ENCODE peak calls at places on chromosome 14, in six cellular contexts. V is IMR-90, F is mesenchymal stem cell, Q is trophoblast cell, D is H9, B is neuronal stem cell. T is an unnamed sample.

GRCh38 chr14:78135450-78135891 is 34.7 kb upstream of the NRXN3 start:
- DNase-seq in B (no peak), F (no peak), Q (no peak), D (no peak), V (no peak), T (no peak)

GRCh38 chr14:103491691-103492090 is 30.9 kb downstream of the CKB start:
- DNase-seq in B (no peak), D (no peak), V (no peak), Q (no peak), F (no peak), T (no peak)

GRCh38 chr14:43539210-43539609 is 967.9 kb downstream of the FSCB start:
- DNase-seq in D (peak; percentile 51), Q (no peak), B (peak; percentile 15), V (peak; percentile 0), F (peak; percentile 64), T (no peak)

GRCh38 chr14:33691907-33692306 is 259.0 kb downstream of the EGLN3 start:
- DNase-seq in F (no peak), B (no peak), V (no peak), Q (peak; percentile 68), D (no peak), T (no peak)

GRCh38 chr14:30214456-30215090 is 286.9 kb upstream of the PRKD1 start:
- DNase-seq in D (no peak), Q (peak; percentile 7), B (peak; percentile 48), V (peak; percentile 85), F (peak; percentile 65), T (no peak)

GRCh38 chr14:69405762-69406161 is 7.3 kb downstream of the SLC39A9 start:
- DNase-seq in F (no peak), Q (no peak), D (no peak), B (no peak), V (no peak), T (no peak)

GRCh38 chr14:32564591-32564990 is 235.5 kb downstream of the AKAP6 start:
- DNase-seq in D (no peak), F (peak; percentile 89), Q (no peak), V (peak; percentile 8), B (no peak), T (no peak)

GRCh38 chr14:32720927-32721326 is 217.8 kb upstream of the NPAS3 start:
- DNase-seq in D (no peak), Q (no peak), F (no peak), V (peak; percentile 6), B (no peak), T (no peak)

GRCh38 chr14:100577321-100577985 is 9.8 kb downstream of the BEGAIN start:
- DNase-seq in B (no peak), V (no peak), Q (no peak), D (no peak), F (no peak), T (no peak)

GRCh38 chr14:56129941-56130340 is 11.7 kb downstream of the PELI2 start:
- DNase-seq in D (no peak), F (no peak), V (no peak), Q (no peak), B (no peak), T (no peak)

GRCh38 chr14:100096656-100097055 is 31.4 kb downstream of the EVL start:
- DNase-seq in Q (no peak), D (no peak), F (no peak), V (peak; percentile 68), B (no peak), T (no peak)

GRCh38 chr14:87483651-87484260 is 509.2 kb downstream of the GALC start:
- DNase-seq in Q (no peak), D (no peak), B (no peak), V (peak; percentile 63), F (peak; percentile 54), T (no peak)

GRCh38 chr14:68630611-68631013 is 162.3 kb downstream of the ZFP36L1 start:
- DNase-seq in F (no peak), D (no peak), B (no peak), V (no peak), Q (peak; percentile 71), T (no peak)

GRCh38 chr14:88346048-88346639 is 23.1 kb upstream of the KCNK10 start:
- DNase-seq in D (no peak), Q (no peak), F (no peak), V (no peak), B (no peak), T (no peak)

GRCh38 chr14:103518416-103519042 is 4.1 kb downstream of the CKB start:
- DNase-seq in Q (no peak), B (no peak), D (peak; percentile 84), V (peak; percentile 29), F (peak; percentile 50), T (no peak)

GRCh38 chr14:44914849-44915248 is 46.9 kb downstream of the KLHL28 start:
- DNase-seq in F (no peak), B (no peak), V (peak; percentile 12), Q (no peak), D (peak; percentile 42), T (no peak)

GRCh38 chr14:81710232-81710845 is 176.7 kb upstream of the SEL1L start:
- DNase-seq in B (peak; percentile 42), D (no peak), Q (no peak), V (peak; percentile 1), F (peak; percentile 3), T (no peak)

GRCh38 chr14:99402283-99402648 is 78.4 kb downstream of the SETD3 start:
- DNase-seq in D (no peak), B (no peak), F (no peak), Q (no peak), V (no peak), T (no peak)

GRCh38 chr14:87615822-87616679 is 376.9 kb downstream of the GALC start:
- DNase-seq in D (peak; percentile 73), Q (peak; percentile 56), B (peak; percentile 64), F (peak; percentile 76), V (peak; percentile 19), T (peak; percentile 36)

GRCh38 chr14:52790011-52790755 is 1.2 kb downstream of the GNPNAT1 start:
- DNase-seq in B (no peak), V (no peak), Q (no peak), F (peak; percentile 33), D (no peak), T (no peak)

GRCh38 chr14:101241147-101241546 is 320.1 kb upstream of the DIO3 start:
- DNase-seq in V (no peak), Q (peak; percentile 22), F (no peak), D (no peak), B (no peak), T (no peak)

GRCh38 chr14:73472182-73473114 is 14.1 kb upstream of the NUMB start:
- DNase-seq in F (peak; percentile 75), V (peak; percentile 82), D (no peak), Q (no peak), B (peak; percentile 33), T (no peak)

GRCh38 chr14:73477618-73478266 is 13.0 kb upstream of the RIOX1 start:
- DNase-seq in F (no peak), V (peak; percentile 76), Q (peak; percentile 23), B (no peak), D (no peak), T (no peak)

GRCh38 chr14:73476451-73476905 is 14.3 kb upstream of the RIOX1 start:
- DNase-seq in D (no peak), B (no peak), Q (no peak), V (no peak), F (no peak), T (no peak)

GRCh38 chr14:73471582-73472181 is 13.3 kb upstream of the NUMB start:
- DNase-seq in B (no peak), V (no peak), F (no peak), D (no peak), Q (no peak), T (no peak)

GRCh38 chr14:73474952-73475351 is 15.8 kb upstream of the RIOX1 start:
- DNase-seq in F (no peak), D (no peak), Q (no peak), B (no peak), V (no peak), T (no peak)
- H4K91ac ChIP-seq in F (no peak overlapping the region), D (no peak overlapping the region), Q (no peak overlapping the region), B (no peak overlapping the region), V (no peak overlapping the region), T (no peak overlapping the region)

GRCh38 chr14:22872833-22873520 is 1.4 kb downstream of the LRP10 start:
- DNase-seq in V (no peak), D (no peak), B (no peak), Q (no peak), F (no peak), T (peak; percentile 48)
- H3K4me1 ChIP-seq in V (peaks cover 3% of the 10 kb centered on the region), D (peaks cover 4% of the 10 kb centered on the region), B (peaks cover 1% of the 10 kb centered on the region), Q (peaks cover 5% of the 10 kb centered on the region), F (peaks cover 15% of the 10 kb centered on the region), T (peaks cover 9% of the 10 kb centered on the region)

DNA sequence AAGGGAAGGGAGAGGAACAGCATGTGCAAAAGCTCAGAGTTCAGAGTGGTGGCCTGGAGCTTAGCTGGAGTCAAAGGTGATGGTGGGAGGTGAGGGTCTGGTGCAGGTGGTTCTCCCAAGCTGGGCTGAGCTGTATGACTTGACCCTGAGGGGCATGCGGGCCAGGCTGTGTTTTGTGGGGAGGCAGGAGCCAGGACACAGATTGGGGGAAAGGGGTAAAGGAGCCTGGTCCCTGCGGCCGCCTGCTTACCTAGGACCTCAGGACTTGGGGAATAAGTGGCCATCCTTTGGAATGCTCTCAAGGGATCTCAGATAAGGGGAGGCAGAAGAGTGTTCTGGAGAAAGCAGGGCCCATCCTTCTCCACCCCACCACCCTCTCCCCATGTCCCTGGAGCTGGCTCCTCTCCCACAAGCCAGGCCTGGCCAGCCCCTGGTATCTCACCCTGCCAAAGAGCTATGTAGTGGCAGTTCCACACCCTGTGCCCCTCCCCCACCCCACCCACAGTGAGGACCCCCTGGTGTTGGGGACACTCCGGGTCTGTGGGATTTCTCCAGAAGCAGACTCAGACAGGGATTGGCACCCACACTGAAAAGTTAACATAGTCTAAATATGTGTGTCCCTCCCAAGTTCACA is 19.9 kb upstream of the CEP170B start:
- DNase-seq in Q (no peak), B (no peak), V (no peak), F (no peak), D (no peak), T (no peak)
- H4K91ac ChIP-seq in Q (no peak overlapping the region), B (no peak overlapping the region), V (no peak overlapping the region), F (no peak overlapping the region), D (no peak overlapping the region), T (peak overlapping the region; percentile 5)

GRCh38 chr14:37526992-37527391 is 68.1 kb downstream of the FOXA1 start:
- DNase-seq in V (no peak), D (no peak), Q (no peak), F (no peak), B (no peak), T (no peak)
- H3K4me1 ChIP-seq in V (no peaks in the 10 kb centered on the region), D (no peaks in the 10 kb centered on the region), Q (no peaks in the 10 kb centered on the region), F (no peaks in the 10 kb centered on the region), B (no peaks in the 10 kb centered on the region), T (no peaks in the 10 kb centered on the region)

GRCh38 chr14:91454580-91454979 is 37.0 kb upstream of the CCDC88C start:
- DNase-seq in D (no peak), F (no peak), Q (no peak), V (no peak), B (no peak), T (no peak)
- H4K91ac ChIP-seq in D (no peak overlapping the region), F (no peak overlapping the region), Q (no peak overlapping the region), V (no peak overlapping the region), B (no peak overlapping the region), T (no peak overlapping the region)

T was measured in H1.